ENCODE peak calls at places on chromosomes 1 and 21, in ten cellular contexts. I is DND-41, Z is BJ, O is heart right ventricle, H is GM23338, U is AG09319, N is pancreas, W is cardiac muscle cell, V is GM13976, M is vagina. F is an unnamed sample.

GRCh38 chr1:221292652-221293051 is 413.4 kb downstream of the HLX start:
- DNase-seq in I (no peak), Z (no peak), O (no peak), H (peak), U (no peak), N (no peak), W (no peak), V (no peak), M (no peak), F (no peak)

GRCh38 chr1:40772146-40772770 is 11.3 kb upstream of the KCNQ4 start:
- DNase-seq in I (no peak), Z (no peak), O (no peak), H (no peak), U (no peak), N (no peak), W (no peak), V (no peak), M (no peak), F (no peak)

GRCh38 chr1:149849947-149850360 is 49.4 kb upstream of the BOLA1 start:
- DNase-seq in I (peak), Z (no peak), O (no peak), H (peak), U (no peak), N (no peak), W (peak), V (no peak), M (no peak), F (peak)

GRCh38 chr1:230130172-230130944 is 63.3 kb downstream of the GALNT2 start:
- DNase-seq in I (no peak), Z (no peak), O (no peak), H (no peak), U (no peak), N (no peak), W (peak), V (no peak), M (no peak), F (no peak)

GRCh38 chr1:156489166-156489934 is 11.2 kb downstream of the MEF2D start:
- DNase-seq in I (peak), Z (no peak), O (peak), H (peak), U (no peak), N (no peak), W (peak), V (peak), M (no peak), F (peak)

GRCh38 chr1:44640178-44640865 is 34.0 kb downstream of the TMEM53 start:
- DNase-seq in I (no peak), Z (no peak), O (no peak), H (peak), U (no peak), N (peak), W (no peak), V (no peak), M (no peak), F (no peak)

GRCh38 chr21:36166705-36167104 is 10.1 kb downstream of the DOP1B start:
- DNase-seq in I (no peak), Z (no peak), O (no peak), H (no peak), U (no peak), N (no peak), W (no peak), V (no peak), M (no peak), F (no peak)

GRCh38 chr1:53286950-53287349 is 40.9 kb downstream of the LRP8 start:
- DNase-seq in I (no peak), Z (no peak), O (no peak), H (no peak), U (no peak), N (no peak), W (no peak), V (no peak), M (no peak), F (no peak)

GRCh38 chr1:177170756-177171535 is at the start of gene BRINP2:
- DNase-seq in I (no peak), Z (no peak), O (peak), H (peak), U (no peak), N (peak), W (peak), V (no peak), M (no peak), F (peak)

GRCh38 chr21:45043541-45044020 is 30.8 kb upstream of the ADARB1 start:
- DNase-seq in I (no peak), Z (no peak), O (no peak), H (no peak), U (no peak), N (no peak), W (no peak), V (no peak), M (no peak), F (no peak)

GRCh38 chr1:40966411-40966810 is 13.1 kb upstream of the CTPS1 start:
- DNase-seq in I (no peak), Z (no peak), O (no peak), H (no peak), U (no peak), N (no peak), W (no peak), V (no peak), M (no peak), F (no peak)

GRCh38 chr1:152497273-152497672 is 13.3 kb upstream of the LCE5A start:
- DNase-seq in I (no peak), Z (no peak), O (no peak), H (peak), U (no peak), N (no peak), W (no peak), V (no peak), M (no peak), F (peak)

DNA sequence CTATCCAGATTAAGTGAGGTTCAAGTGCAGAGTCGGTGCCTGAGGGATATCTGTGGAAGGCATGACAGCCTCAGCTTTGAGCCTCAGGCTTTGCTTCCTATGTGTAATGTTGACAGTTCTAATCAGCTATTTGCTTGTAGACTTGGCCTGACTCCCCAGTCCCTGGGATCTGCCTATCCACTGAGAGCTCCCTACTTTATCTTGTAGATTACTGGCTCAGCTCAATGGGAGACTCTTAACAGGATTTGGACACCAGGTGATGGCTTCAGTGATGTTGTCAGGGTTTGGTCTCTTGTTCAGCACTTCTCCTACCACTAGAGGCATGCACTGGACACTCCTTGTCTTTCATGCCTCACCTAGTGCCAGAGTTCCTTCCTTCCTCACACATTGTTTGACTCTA is 126.6 kb upstream of the BEND5 start:
- DNase-seq in I (no peak), Z (no peak), O (no peak), H (no peak), U (no peak), N (no peak), W (no peak), V (no peak), M (no peak), F (no peak)
- TF ChIP-seq CTCF in I (no peak), Z (no peak), O (no peak), H (no peak), U (no peak), N (no peak), W (no peak), V (no peak), M (no peak), F (no peak)

DNA sequence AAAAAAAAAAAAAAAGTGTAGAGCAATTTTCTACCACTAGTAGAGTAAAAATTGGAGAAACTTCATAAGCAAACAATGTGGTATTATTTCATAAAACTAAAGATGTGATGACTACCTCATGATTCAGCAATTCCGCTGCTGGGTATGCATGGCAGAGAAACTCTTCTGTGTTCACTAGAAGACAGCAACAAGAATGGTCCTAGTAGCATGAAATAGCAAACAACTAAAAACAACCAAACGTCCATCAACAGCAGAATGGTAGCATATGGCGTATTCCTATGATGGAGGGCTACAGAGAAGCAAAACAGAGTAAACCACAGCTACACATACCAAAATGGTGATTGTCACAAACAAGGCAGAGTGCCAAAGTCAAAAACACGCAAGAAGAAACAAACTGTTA is 18.9 kb downstream of the HTR1D start:
- DNase-seq in I (no peak), Z (peak), O (no peak), H (no peak), U (peak), N (no peak), W (no peak), V (no peak), M (no peak), F (no peak)
- TF ChIP-seq CTCF in I (no peak), Z (peak), O (no peak), H (no peak), U (no peak), N (no peak), W (peak), V (no peak), M (no peak), F (no peak)

DNA sequence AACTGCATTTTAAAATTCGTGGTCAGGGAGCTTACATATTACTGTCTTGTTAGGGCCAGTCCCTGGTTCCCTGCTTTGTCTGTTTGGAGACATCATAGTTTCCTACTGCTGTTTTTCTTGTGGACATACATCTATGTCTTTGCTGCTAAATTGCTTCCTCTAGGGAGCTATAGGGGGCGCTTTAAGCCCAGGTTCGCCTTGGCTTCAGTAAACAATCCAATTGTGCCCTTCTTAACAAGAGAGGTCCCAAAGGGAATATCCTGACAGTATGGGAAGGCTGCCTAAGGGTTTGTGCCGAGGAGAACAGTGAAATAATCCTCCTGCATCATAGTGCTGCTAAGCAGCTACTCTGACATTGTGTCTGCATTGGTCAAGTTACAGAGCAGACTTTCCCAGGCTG is 112.5 kb downstream of the USH2A start:
- DNase-seq in I (no peak), Z (no peak), O (no peak), H (peak), U (peak), N (no peak), W (peak), V (peak), M (no peak), F (peak)
- TF ChIP-seq CTCF in I (peak), Z (peak), O (no peak), H (peak), U (peak), N (peak), W (peak), V (no peak), M (no peak), F (peak)

GRCh38 chr21:32094792-32095191 is 184.1 kb downstream of the MIS18A start:
- DNase-seq in I (no peak), Z (no peak), O (no peak), H (peak), U (no peak), N (no peak), W (no peak), V (no peak), M (no peak), F (no peak)

GRCh38 chr21:32099812-32100416 is 178.9 kb downstream of the MIS18A start:
- DNase-seq in I (no peak), Z (no peak), O (no peak), H (peak), U (no peak), N (no peak), W (no peak), V (no peak), M (no peak), F (peak)

GRCh38 chr21:32093758-32094463 is 184.9 kb downstream of the MIS18A start:
- DNase-seq in I (no peak), Z (no peak), O (no peak), H (no peak), U (no peak), N (no peak), W (no peak), V (no peak), M (no peak), F (no peak)

GRCh38 chr21:32101206-32101763 is 177.6 kb downstream of the MIS18A start:
- DNase-seq in I (no peak), Z (no peak), O (no peak), H (no peak), U (no peak), N (no peak), W (no peak), V (no peak), M (no peak), F (no peak)

DNA sequence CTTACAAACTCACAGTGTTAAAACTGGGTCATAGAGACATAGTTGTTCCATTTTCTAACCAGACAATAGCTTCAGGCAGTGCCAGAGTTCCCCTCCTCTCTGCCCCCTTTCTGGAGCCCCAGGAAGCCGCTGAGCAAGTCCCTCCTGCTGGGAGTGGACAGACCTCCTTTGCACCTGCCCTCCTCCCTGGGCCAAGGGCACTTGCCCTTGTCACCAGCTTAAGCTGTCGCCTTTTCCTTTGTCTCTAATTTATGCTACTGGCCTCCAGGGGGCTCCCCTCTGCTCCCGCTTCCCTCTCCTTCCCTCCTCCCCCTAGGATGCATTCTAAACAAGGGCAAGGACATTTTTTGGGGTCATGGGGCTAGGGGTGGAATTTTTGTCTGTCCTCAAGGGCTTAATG is 182.4 kb downstream of the MIS18A start:
- DNase-seq in I (peak), Z (no peak), O (peak), H (peak), U (no peak), N (no peak), W (peak), V (peak), M (no peak), F (peak)
- TF ChIP-seq CTCF in I (peak), Z (peak), O (no peak), H (peak), U (peak), N (no peak), W (peak), V (no peak), M (no peak), F (peak)

DNA sequence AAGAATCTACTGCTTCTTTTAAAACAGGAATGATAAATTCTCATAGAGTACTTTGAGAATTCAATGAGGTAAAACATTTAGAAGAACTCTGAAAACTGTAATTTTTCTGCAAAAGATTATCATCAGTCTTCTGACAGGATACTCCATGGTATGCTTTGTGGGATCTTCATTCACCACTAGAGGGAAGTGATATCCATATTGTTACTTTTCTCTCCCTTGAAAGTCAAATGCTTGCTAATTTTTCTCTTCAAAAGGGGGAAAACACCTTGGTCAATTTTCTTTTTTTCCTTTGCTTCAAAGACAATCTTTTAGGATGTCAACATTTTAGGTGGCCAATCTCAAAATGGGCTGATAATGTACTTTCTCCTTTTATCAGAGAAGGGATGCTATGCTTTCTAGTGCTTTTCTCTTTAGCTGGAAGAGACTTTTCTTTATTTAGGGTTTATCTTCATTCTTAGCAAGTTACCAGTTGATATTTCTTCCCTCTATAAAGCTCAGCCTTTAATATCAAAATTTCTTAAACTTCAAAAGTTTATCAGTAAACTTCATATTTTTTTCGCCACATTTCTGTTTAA is 95.5 kb downstream of the NEGR1 start:
- DNase-seq in I (no peak), Z (no peak), O (no peak), H (peak), U (peak), N (no peak), W (no peak), V (no peak), M (no peak), F (no peak)
- TF ChIP-seq CTCF in I (peak), Z (peak), O (no peak), H (peak), U (peak), N (no peak), W (peak), V (no peak), M (no peak), F (peak)

GRCh38 chr1:201586806-201587205 is 47.9 kb downstream of the NAV1 start:
- DNase-seq in I (no peak), Z (no peak), O (no peak), H (no peak), U (no peak), N (no peak), W (no peak), V (no peak), M (no peak), F (no peak)

GRCh38 chr1:201585099-201585498 is 46.2 kb downstream of the NAV1 start:
- DNase-seq in I (no peak), Z (no peak), O (no peak), H (no peak), U (no peak), N (no peak), W (no peak), V (no peak), M (no peak), F (no peak)

GRCh38 chr1:201589186-201589585 is 50.3 kb downstream of the NAV1 start:
- DNase-seq in I (no peak), Z (no peak), O (no peak), H (no peak), U (no peak), N (no peak), W (no peak), V (no peak), M (no peak), F (no peak)

GRCh38 chr1:201585901-201586300 is 47.0 kb downstream of the NAV1 start:
- DNase-seq in I (no peak), Z (no peak), O (no peak), H (no peak), U (no peak), N (no peak), W (no peak), V (no peak), M (no peak), F (no peak)

GRCh38 chr1:201587729-201588128 is 48.8 kb downstream of the NAV1 start:
- DNase-seq in I (no peak), Z (no peak), O (no peak), H (no peak), U (no peak), N (no peak), W (no peak), V (no peak), M (no peak), F (no peak)
- TF ChIP-seq CTCF in I (no peak), Z (no peak), O (no peak), H (no peak), U (no peak), N (no peak), W (no peak), V (no peak), M (no peak), F (no peak)

GRCh38 chr21:34632498-34632897 is 17.6 kb upstream of the RCAN1 start:
- DNase-seq in I (no peak), Z (no peak), O (no peak), H (no peak), U (no peak), N (no peak), W (no peak), V (no peak), M (no peak), F (no peak)

GRCh38 chr21:34630536-34631143 is 15.7 kb upstream of the RCAN1 start:
- DNase-seq in I (peak), Z (no peak), O (no peak), H (peak), U (peak), N (no peak), W (peak), V (peak), M (no peak), F (peak)

GRCh38 chr21:34639250-34639649 is 24.3 kb upstream of the RCAN1 start:
- DNase-seq in I (no peak), Z (no peak), O (no peak), H (no peak), U (no peak), N (no peak), W (no peak), V (no peak), M (no peak), F (peak)

GRCh38 chr21:34636961-34637360 is 22.0 kb upstream of the RCAN1 start:
- DNase-seq in I (no peak), Z (no peak), O (no peak), H (no peak), U (no peak), N (no peak), W (no peak), V (no peak), M (no peak), F (no peak)

GRCh38 chr21:34635307-34635706 is 20.4 kb upstream of the RCAN1 start:
- DNase-seq in I (no peak), Z (no peak), O (no peak), H (peak), U (no peak), N (no peak), W (no peak), V (no peak), M (no peak), F (no peak)
- TF ChIP-seq CTCF in I (peak), Z (peak), O (no peak), H (peak), U (peak), N (no peak), W (peak), V (no peak), M (no peak), F (peak)

F was measured in GM12865.